ENCODE peak calls at places on chromosomes 5 and 9, in ten cellular contexts. X, P, G, N, I, W, Y, M, L and U are unnamed samples.

GRCh38 chr9:95383198-95383673 is 65.7 kb upstream of the FANCC start:
- DNase-seq in P (no peak), X (no peak), L (peak), Y (no peak), N (no peak), W (no peak), G (no peak), I (peak), M (peak), U (no peak)

GRCh38 chr5:108367679-108368334 is 14.1 kb downstream of the FBXL17 start:
- DNase-seq in I (no peak), N (no peak), P (no peak), L (no peak), X (no peak), M (no peak), Y (no peak), G (no peak), W (no peak), U (no peak)

GRCh38 chr5:132190161-132190817 is 37.4 kb downstream of the P4HA2 start:
- DNase-seq in N (peak), L (peak), M (peak), Y (peak), P (peak), G (peak), W (no peak), X (no peak), I (peak), U (no peak)

GRCh38 chr5:153489611-153490010 is 859 bp upstream of the GRIA1 start:
- DNase-seq in I (peak), W (no peak), G (no peak), P (no peak), Y (no peak), L (no peak), M (peak), N (no peak), X (no peak), U (no peak)

GRCh38 chr5:132363431-132364112 is 5.9 kb upstream of the SLC22A5 start:
- DNase-seq in P (no peak), L (peak), G (no peak), X (no peak), M (peak), I (peak), W (peak), Y (no peak), N (peak), U (peak)

GRCh38 chr5:179378116-179378440 is 32.8 kb upstream of the ADAMTS2 start:
- DNase-seq in Y (no peak), P (no peak), M (no peak), L (no peak), X (no peak), I (no peak), W (no peak), G (no peak), N (no peak), U (no peak)

GRCh38 chr5:64183956-64184355 is 18.3 kb downstream of the RNF180 start:
- DNase-seq in P (no peak), X (no peak), M (no peak), I (no peak), N (no peak), Y (no peak), G (no peak), W (no peak), L (no peak), U (no peak)

GRCh38 chr9:136784997-136785361 is 6.2 kb upstream of the TMEM141 start:
- DNase-seq in N (no peak), L (no peak), P (no peak), X (no peak), I (no peak), W (no peak), Y (no peak), M (peak), G (no peak), U (peak)

GRCh38 chr9:123377211-123377971 is 21.4 kb downstream of the CRB2 start:
- DNase-seq in G (no peak), P (no peak), I (no peak), X (no peak), M (no peak), Y (peak), N (no peak), L (no peak), W (no peak), U (no peak)

GRCh38 chr9:124030969-124031451 is 19.4 kb downstream of the LHX2 start:
- DNase-seq in N (no peak), P (no peak), X (no peak), I (peak), G (no peak), M (peak), W (no peak), Y (no peak), L (no peak), U (no peak)

GRCh38 chr5:78335976-78336375 is 24.4 kb upstream of the SCAMP1 start:
- DNase-seq in X (no peak), N (no peak), W (no peak), Y (no peak), M (no peak), G (no peak), I (no peak), P (no peak), L (no peak), U (no peak)

GRCh38 chr9:117704024-117704575 is at the start of gene TLR4:
- DNase-seq in I (peak), M (peak), N (no peak), P (peak), G (no peak), X (peak), Y (peak), W (peak), L (peak), U (no peak)

GRCh38 chr5:76041863-76042262 is 41.3 kb upstream of the SV2C start:
- DNase-seq in X (no peak), L (no peak), P (no peak), N (no peak), Y (no peak), G (no peak), I (no peak), M (peak), W (no peak), U (peak)

GRCh38 chr5:159456261-159456660 is 126.0 kb upstream of the IL12B start:
- DNase-seq in N (no peak), M (no peak), W (no peak), X (no peak), I (no peak), Y (no peak), L (no peak), P (no peak), G (no peak), U (no peak)

GRCh38 chr5:132539716-132540115 is 3.6 kb downstream of the IL5 start:
- DNase-seq in M (no peak), P (no peak), G (no peak), Y (no peak), L (no peak), I (no peak), N (no peak), X (no peak), W (no peak), U (no peak)

GRCh38 chr5:55410840-55411239 is 103.1 kb downstream of the MTREX start:
- DNase-seq in I (no peak), X (no peak), Y (no peak), L (no peak), N (no peak), M (no peak), P (no peak), W (no peak), G (no peak), U (no peak)

GRCh38 chr5:91222482-91222881 is 160.6 kb downstream of the ARRDC3 start:
- DNase-seq in P (no peak), N (no peak), I (no peak), Y (no peak), W (no peak), L (no peak), M (no peak), G (no peak), X (no peak), U (no peak)

GRCh38 chr5:6448622-6449464 is at the start of gene UBE2QL1:
- DNase-seq in W (no peak), G (no peak), P (peak), N (peak), I (no peak), Y (peak), M (peak), X (no peak), L (no peak), U (peak)

GRCh38 chr5:143557061-143557818 is 153.8 kb upstream of the NR3C1 start:
- DNase-seq in Y (no peak), I (peak), G (no peak), W (no peak), N (no peak), X (no peak), L (no peak), P (no peak), M (no peak), U (no peak)

GRCh38 chr9:111957856-111958631 is 61.4 kb downstream of the UGCG start:
- DNase-seq in X (no peak), G (no peak), L (peak), P (no peak), I (peak), M (peak), W (no peak), N (peak), Y (no peak), U (no peak)

GRCh38 chr5:10023494-10023893 is 226.2 kb downstream of the ATPSCKMT start:
- DNase-seq in X (no peak), P (no peak), G (no peak), W (no peak), N (no peak), Y (no peak), L (no peak), I (no peak), M (no peak), U (no peak)

GRCh38 chr9:86589273-86589672 is 235.1 kb upstream of the TUT7 start:
- DNase-seq in W (no peak), X (no peak), Y (no peak), N (no peak), L (no peak), M (no peak), I (no peak), G (no peak), P (no peak), U (no peak)

GRCh38 chr9:37382161-37382981 is 40.1 kb upstream of the GRHPR start:
- DNase-seq in W (no peak), M (no peak), L (no peak), G (no peak), I (no peak), Y (no peak), N (no peak), P (peak), X (no peak), U (no peak)

GRCh38 chr9:7137571-7137970 is 379.8 kb downstream of the KDM4C start:
- DNase-seq in X (no peak), I (no peak), N (no peak), M (no peak), G (no peak), L (no peak), Y (no peak), W (no peak), P (no peak), U (no peak)

GRCh38 chr9:124074746-124075145 is 63.2 kb downstream of the LHX2 start:
- DNase-seq in X (no peak), N (no peak), Y (no peak), P (no peak), G (no peak), M (no peak), L (no peak), W (no peak), I (no peak), U (no peak)

GRCh38 chr5:28666075-28666474 is 1627.7 kb upstream of the CDH9 start:
- DNase-seq in X (no peak), N (no peak), L (no peak), W (no peak), P (no peak), I (no peak), Y (no peak), G (no peak), M (no peak), U (no peak)

GRCh38 chr9:117021881-117022280 is 334.8 kb downstream of the TRIM32 start:
- DNase-seq in P (no peak), M (no peak), L (no peak), N (no peak), G (no peak), Y (no peak), W (no peak), I (no peak), X (no peak), U (no peak)

GRCh38 chr9:95778957-95779356 is 96.5 kb upstream of the ERCC6L2 start:
- DNase-seq in G (no peak), Y (no peak), X (no peak), P (no peak), N (no peak), L (no peak), W (peak), I (no peak), M (peak), U (no peak)

GRCh38 chr9:37984672-37985611 is 81.0 kb upstream of the SLC25A51 start:
- DNase-seq in L (peak), X (no peak), Y (peak), N (peak), I (peak), W (no peak), P (no peak), M (peak), G (peak), U (no peak)

GRCh38 chr9:116504893-116505480 is 182.1 kb upstream of the TRIM32 start:
- DNase-seq in I (no peak), G (no peak), W (no peak), L (no peak), N (no peak), P (no peak), Y (no peak), X (no peak), M (no peak), U (no peak)

GRCh38 chr5:151683444-151683843 is 3.3 kb downstream of the SPARC start:
- DNase-seq in X (no peak), L (no peak), N (no peak), M (no peak), G (no peak), W (no peak), I (no peak), P (no peak), Y (no peak), U (no peak)

GRCh38 chr5:116637149-116637740 is 62.6 kb upstream of the SEMA6A start:
- DNase-seq in N (no peak), P (no peak), X (no peak), Y (no peak), G (no peak), I (no peak), L (no peak), W (no peak), M (no peak), U (no peak)

GRCh38 chr5:90983148-90983547 is 400.0 kb downstream of the ARRDC3 start:
- DNase-seq in G (no peak), I (peak), L (no peak), M (peak), W (no peak), X (no peak), Y (no peak), P (no peak), N (no peak), U (no peak)

GRCh38 chr9:135893104-135893503 is 14.2 kb downstream of the CAMSAP1 start:
- DNase-seq in M (no peak), L (no peak), N (no peak), G (no peak), X (no peak), I (no peak), P (no peak), Y (no peak), W (no peak), U (no peak)

GRCh38 chr5:16345454-16345853 is 120.1 kb downstream of the ZNF622 start:
- DNase-seq in I (peak), N (no peak), P (no peak), M (peak), G (no peak), Y (no peak), X (no peak), W (no peak), L (no peak), U (no peak)